ENCODE peak calls at places on chromosome 10, in seven cellular contexts. F is GM23338, P is heart left ventricle, Z is breast epithelium, J is psoas muscle, R is Peyer's patch, E is suprapubic skin. V is an unnamed sample. For H3K4me1, the result is how much of the 10 kb centered on the place peaks cover.

GRCh38 chr10:90148121-90148855 is 446.9 kb downstream of the KIF20B start:
- DNase-seq in P (no peak), F (peak), Z (no peak), J (no peak), R (no peak), E (no peak), V (no peak)

GRCh38 chr10:99297033-99297432 is 32.1 kb upstream of the CNNM1 start:
- DNase-seq in P (no peak), Z (no peak), J (no peak), F (peak), R (no peak), E (no peak), V (no peak)

GRCh38 chr10:128045833-128046120 is 80.4 kb downstream of the MKI67 start:
- DNase-seq in J (no peak), R (no peak), Z (no peak), E (no peak), F (no peak), P (no peak), V (no peak)

GRCh38 chr10:8584666-8585065 is 530.2 kb downstream of the GATA3 start:
- DNase-seq in E (no peak), P (no peak), F (no peak), Z (no peak), J (no peak), R (no peak), V (no peak)

GRCh38 chr10:91416339-91416868 is 6.3 kb downstream of the HECTD2 start:
- DNase-seq in J (no peak), Z (no peak), E (no peak), P (no peak), R (no peak), F (no peak), V (no peak)

GRCh38 chr10:71398991-71399375 is 2.3 kb downstream of the CDH23 start:
- DNase-seq in J (no peak), R (no peak), P (no peak), F (no peak), Z (peak), E (no peak), V (no peak)

GRCh38 chr10:132396495-132397035 is 435 bp upstream of the PWWP2B start:
- DNase-seq in J (peak), E (no peak), R (peak), F (peak), Z (no peak), P (peak), V (peak)

GRCh38 chr10:51843966-51844365 is 144.6 kb upstream of the CSTF2T start:
- DNase-seq in E (no peak), R (no peak), J (no peak), F (no peak), Z (no peak), P (no peak), V (no peak)

GRCh38 chr10:22615819-22616499 is 98.4 kb downstream of the PIP4K2A start:
- DNase-seq in R (peak), F (no peak), J (no peak), E (no peak), Z (no peak), P (peak), V (no peak)

GRCh38 chr10:108166401-108166800 is 1001.9 kb upstream of the SORCS1 start:
- DNase-seq in Z (no peak), F (no peak), P (no peak), R (no peak), J (no peak), E (no peak), V (no peak)

GRCh38 chr10:98313598-98313997 is 45.6 kb upstream of the LOXL4 start:
- DNase-seq in Z (no peak), P (no peak), E (no peak), J (no peak), R (no peak), F (no peak), V (no peak)

GRCh38 chr10:28317735-28318134 is 14.9 kb upstream of the MPP7 start:
- DNase-seq in J (no peak), E (no peak), P (no peak), F (no peak), R (no peak), Z (no peak), V (no peak)

GRCh38 chr10:24259365-24260125 is 50.6 kb downstream of the KIAA1217 start:
- DNase-seq in Z (no peak), R (no peak), J (no peak), F (no peak), E (no peak), P (no peak), V (no peak)

GRCh38 chr10:132428486-132428885 is 31.5 kb downstream of the PWWP2B start:
- DNase-seq in R (no peak), E (no peak), Z (no peak), J (no peak), F (no peak), P (no peak), V (peak)

GRCh38 chr10:125217986-125218675 is 57.8 kb upstream of the CTBP2 start:
- DNase-seq in R (no peak), F (peak), Z (no peak), J (no peak), P (no peak), E (no peak), V (no peak)

GRCh38 chr10:121734517-121735137 is 136.4 kb upstream of the FGFR2 start:
- DNase-seq in F (peak), E (no peak), R (no peak), J (no peak), Z (no peak), P (no peak), V (no peak)

GRCh38 chr10:3067045-3067858 is at the start of gene PFKP:
- DNase-seq in J (peak), P (peak), F (peak), Z (no peak), E (peak), R (peak), V (peak)

GRCh38 chr10:13759167-13759566 is 172.4 kb downstream of the PRPF18 start:
- DNase-seq in R (no peak), F (peak), Z (no peak), E (no peak), P (no peak), J (no peak), V (no peak)

GRCh38 chr10:101041252-101041761 is 10.3 kb downstream of the SFXN3 start:
- DNase-seq in E (peak), F (peak), P (peak), Z (peak), J (peak), R (peak), V (peak)

GRCh38 chr10:128040096-128040495 is 86.1 kb downstream of the MKI67 start:
- DNase-seq in F (no peak), E (no peak), J (no peak), Z (no peak), P (no peak), R (no peak), V (no peak)

GRCh38 chr10:116888380-116889055 is 39.2 kb downstream of the ENO4 start:
- DNase-seq in E (peak), Z (peak), R (peak), F (peak), P (no peak), J (peak), V (peak)

GRCh38 chr10:122466866-122467470 is 5.6 kb downstream of the HTRA1 start:
- DNase-seq in F (no peak), P (no peak), E (no peak), J (no peak), R (no peak), Z (no peak), V (no peak)

GRCh38 chr10:53269482-53269881 is 496.9 kb upstream of the MBL2 start:
- DNase-seq in J (no peak), R (no peak), E (no peak), Z (no peak), P (no peak), F (no peak), V (no peak)

GRCh38 chr10:124000792-124001201 is 92.6 kb downstream of the CHST15 start:
- DNase-seq in P (no peak), E (no peak), F (no peak), R (no peak), J (no peak), Z (no peak), V (no peak)

GRCh38 chr10:89685932-89686331 is 15.5 kb upstream of the KIF20B start:
- DNase-seq in J (no peak), F (peak), R (no peak), P (no peak), E (no peak), Z (no peak), V (no peak)

GRCh38 chr10:100750291-100751210 is 5.2 kb downstream of the PAX2 start:
- DNase-seq in F (peak), J (no peak), P (no peak), R (no peak), Z (no peak), E (no peak), V (no peak)

GRCh38 chr10:100229819-100230422 is 525 bp upstream of the CHUK start:
- DNase-seq in F (no peak), E (no peak), P (no peak), R (no peak), Z (no peak), J (no peak), V (no peak)

GRCh38 chr10:31142026-31142425 is 110.4 kb upstream of the ZNF438 start:
- DNase-seq in E (no peak), R (no peak), J (no peak), F (no peak), Z (no peak), P (no peak), V (no peak)

GRCh38 chr10:69446650-69447151 is 4.6 kb upstream of the TSPAN15 start:
- DNase-seq in P (no peak), J (no peak), F (no peak), Z (no peak), R (no peak), E (no peak), V (no peak)

GRCh38 chr10:47438857-47439474 is 44.9 kb downstream of the ANXA8 start:
- DNase-seq in J (no peak), P (no peak), E (peak), R (peak), F (peak), Z (peak), V (no peak)

GRCh38 chr10:5589071-5589962 is 64.6 kb downstream of the CALML3 start:
- DNase-seq in F (no peak), Z (no peak), J (no peak), P (no peak), R (no peak), E (no peak), V (no peak)

GRCh38 chr10:125392140-125392539 is 231.8 kb upstream of the CTBP2 start:
- DNase-seq in R (no peak), Z (no peak), J (no peak), F (no peak), P (no peak), E (no peak), V (no peak)

GRCh38 chr10:104780165-104780564 is 139.1 kb downstream of the SORCS3 start:
- DNase-seq in E (no peak), J (no peak), R (no peak), Z (no peak), F (no peak), P (no peak), V (no peak)

GRCh38 chr10:45380903-45381610 is 7.0 kb downstream of the ALOX5 start:
- DNase-seq in P (no peak), R (no peak), Z (no peak), E (peak), F (no peak), J (peak), V (peak)
- H3K4me1 ChIP-seq in P (under half), R (under half), Z (under half), E (under half), F (under half), J (under half), V (under half)

DNA sequence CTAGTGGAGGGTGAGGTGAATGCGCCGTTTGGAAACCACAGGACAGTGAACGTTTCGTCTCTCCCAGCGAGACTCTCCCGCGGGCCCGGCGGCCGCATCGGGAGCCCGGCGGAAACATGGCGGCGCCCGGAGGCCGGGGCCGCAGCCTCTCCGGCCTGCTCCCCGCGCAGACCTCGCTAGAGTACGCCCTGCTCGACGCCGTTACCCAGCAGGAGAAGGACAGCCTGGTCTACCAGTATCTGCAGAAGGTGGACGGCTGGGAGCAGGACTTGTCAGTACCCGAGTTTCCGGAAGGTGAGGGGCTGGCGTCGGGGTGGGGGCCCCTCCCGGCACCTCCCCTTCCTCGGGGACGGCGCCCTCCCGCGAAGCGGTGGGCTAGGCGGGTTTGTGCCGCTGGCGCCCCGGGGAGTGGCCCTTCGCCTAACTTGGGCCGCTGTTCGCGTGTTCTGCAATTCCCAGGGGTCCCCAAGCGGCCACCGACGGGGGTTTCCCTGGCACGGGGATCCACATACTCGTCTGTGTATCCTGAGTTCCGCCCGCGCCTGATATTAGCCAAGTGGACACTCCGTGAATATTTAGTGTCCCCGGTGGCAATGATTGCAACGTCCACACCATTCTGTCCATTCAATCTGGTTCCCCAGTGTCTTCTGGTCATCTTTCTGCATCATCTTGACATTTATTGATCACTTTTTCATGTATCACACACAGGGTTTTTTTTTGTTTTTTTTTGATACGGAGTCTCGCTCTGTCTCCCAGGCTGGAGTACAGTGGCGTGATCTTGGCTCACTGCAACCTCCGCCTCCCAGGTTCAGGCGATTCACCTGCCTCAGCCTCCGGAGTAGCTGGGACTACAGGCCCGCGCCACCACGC is 531 bp downstream of the NHLRC2 start:
- DNase-seq in F (peak), R (peak), J (peak), E (peak), Z (no peak), P (peak), V (peak)
- TF ChIP-seq CTCF in F (no peak), R (no peak), J (peak), E (no peak), Z (peak), P (no peak), V (no peak)

GRCh38 chr10:80148166-80148805 is 15.8 kb downstream of the PLAC9 start:
- DNase-seq in F (no peak), Z (no peak), P (no peak), E (peak), R (peak), J (no peak), V (no peak)

GRCh38 chr10:80149123-80149522 is 16.6 kb downstream of the PLAC9 start:
- DNase-seq in Z (no peak), P (no peak), R (no peak), J (no peak), E (no peak), F (no peak), V (no peak)

GRCh38 chr10:80146918-80147317 is 14.4 kb downstream of the PLAC9 start:
- DNase-seq in P (no peak), Z (no peak), R (no peak), J (no peak), E (no peak), F (no peak), V (no peak)

GRCh38 chr10:80141696-80142460 is 9.3 kb downstream of the PLAC9 start:
- DNase-seq in P (no peak), J (no peak), F (no peak), R (no peak), E (no peak), Z (no peak), V (no peak)

DNA sequence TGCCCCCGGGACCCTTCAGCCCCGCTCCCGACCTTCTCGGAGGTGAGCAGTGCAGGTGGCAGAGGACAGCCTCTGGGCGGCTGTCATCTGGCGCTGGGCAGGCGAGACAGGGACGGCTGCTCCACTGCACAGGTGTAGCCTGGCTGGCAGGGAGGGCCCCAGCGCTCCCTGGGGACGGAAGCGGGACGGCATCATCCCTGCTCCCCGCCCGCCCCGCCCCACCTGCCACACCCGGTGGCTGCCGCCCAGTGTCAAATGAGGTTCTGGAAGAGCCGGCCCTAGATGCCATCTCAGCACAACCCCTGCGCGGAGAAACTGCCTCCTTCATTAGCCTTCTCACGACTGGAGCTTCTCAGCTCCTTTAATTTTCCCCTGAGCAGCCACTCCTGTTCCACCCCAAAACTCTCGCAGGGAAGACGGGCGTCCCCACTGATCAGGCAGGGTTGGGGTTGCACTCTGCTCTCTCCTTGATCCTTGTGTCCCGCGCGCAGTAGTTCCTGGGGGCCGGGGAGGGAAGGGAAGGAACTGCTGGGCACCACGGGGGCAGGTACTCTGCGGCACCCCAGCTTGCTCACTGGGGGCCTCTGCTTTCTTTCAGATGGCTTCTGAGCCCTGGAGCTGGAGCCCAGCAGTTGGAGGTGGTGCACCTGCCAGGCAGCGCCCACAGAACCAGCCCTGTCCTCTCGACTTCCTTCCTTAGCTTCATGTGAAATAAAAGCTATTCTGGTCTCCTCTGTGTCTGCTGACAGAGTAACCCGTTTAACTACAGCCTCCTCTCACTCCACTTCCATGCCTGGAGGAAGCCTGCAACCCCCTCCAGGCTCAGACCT is 12.0 kb downstream of the PLAC9 start:
- DNase-seq in J (peak), E (no peak), Z (no peak), F (no peak), P (no peak), R (peak), V (no peak)
- H3K4me3 ChIP-seq in J (peak), E (peak), Z (no peak), F (no peak), P (no peak), R (peak), V (peak)

GRCh38 chr10:97178074-97178473 is 7.7 kb downstream of the SLIT1 start:
- DNase-seq in P (no peak), Z (peak), E (no peak), F (no peak), R (no peak), J (no peak), V (no peak)

GRCh38 chr10:97179731-97180366 is 5.9 kb downstream of the SLIT1 start:
- DNase-seq in P (no peak), R (no peak), E (peak), Z (peak), F (peak), J (no peak), V (no peak)

GRCh38 chr10:97180986-97181385 is 4.8 kb downstream of the SLIT1 start:
- DNase-seq in E (peak), Z (peak), R (no peak), J (no peak), P (no peak), F (no peak), V (no peak)

GRCh38 chr10:97180367-97180763 is 5.4 kb downstream of the SLIT1 start:
- DNase-seq in Z (peak), J (no peak), E (peak), R (no peak), P (no peak), F (no peak), V (no peak)

DNA sequence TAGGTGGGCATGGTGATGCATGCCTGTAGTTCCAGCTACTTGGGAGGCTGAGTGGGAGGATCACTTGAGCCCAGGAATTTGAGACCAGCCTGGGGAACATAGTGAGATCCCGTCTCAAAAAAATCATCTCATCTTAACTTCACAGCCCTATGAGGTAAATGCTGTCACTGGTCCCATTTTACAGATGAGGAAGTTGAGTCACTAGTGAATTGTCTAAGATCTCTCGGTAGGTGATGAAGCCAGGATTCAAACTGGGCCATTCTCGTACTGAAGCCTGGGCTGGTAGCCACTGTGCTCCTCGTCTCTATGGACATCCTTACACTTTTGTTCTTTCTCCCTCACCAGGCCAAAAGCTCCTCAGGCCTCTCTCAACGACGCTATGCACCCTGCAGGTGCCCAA is 6.4 kb downstream of the SLIT1 start:
- DNase-seq in R (no peak), E (peak), J (no peak), Z (no peak), F (no peak), P (no peak), V (no peak)
- H3K4me1 ChIP-seq in R (under half), E (under half), J (under half), Z (under half), F (under half), P (under half), V (under half)